ENCODE peak calls at places on chromosomes 1 and 21, in seven cellular contexts. One of them, this sample, is unnamed.

GRCh38 chr1:211521102-211521815 is 29.3 kb upstream of the RD3 start:
- DNase-seq in psoas muscle: no peak
- DNase-seq in Karpas-422: no peak
- DNase-seq in prostate gland: no peak
- DNase-seq in tibial nerve: no peak
- DNase-seq in aorta: no peak
- DNase-seq in sigmoid colon: no peak
- DNase-seq in this sample: no peak

GRCh38 chr1:150388241-150388640 is 24.3 kb downstream of the RPRD2 start:
- DNase-seq in prostate gland: no peak
- DNase-seq in tibial nerve: no peak
- DNase-seq in sigmoid colon: no peak
- DNase-seq in Karpas-422: no peak
- DNase-seq in psoas muscle: no peak
- DNase-seq in aorta: no peak
- DNase-seq in this sample: no peak

GRCh38 chr21:43884012-43884860 is 19.2 kb downstream of the AGPAT3 start:
- DNase-seq in psoas muscle: peak; percentile 51
- DNase-seq in Karpas-422: no peak
- DNase-seq in tibial nerve: no peak
- DNase-seq in sigmoid colon: no peak
- DNase-seq in prostate gland: no peak
- DNase-seq in aorta: no peak
- DNase-seq in this sample: no peak

GRCh38 chr1:90508376-90509167 is 208.5 kb downstream of the BARHL2 start:
- DNase-seq in tibial nerve: no peak
- DNase-seq in sigmoid colon: no peak
- DNase-seq in Karpas-422: no peak
- DNase-seq in psoas muscle: no peak
- DNase-seq in aorta: no peak
- DNase-seq in prostate gland: no peak
- DNase-seq in this sample: no peak

GRCh38 chr1:101739826-101740330 is 256.8 kb downstream of the OLFM3 start:
- DNase-seq in tibial nerve: no peak
- DNase-seq in sigmoid colon: no peak
- DNase-seq in Karpas-422: no peak
- DNase-seq in aorta: no peak
- DNase-seq in prostate gland: no peak
- DNase-seq in psoas muscle: no peak
- DNase-seq in this sample: no peak

GRCh38 chr1:52403566-52404115 is 582 bp downstream of the ORC1 start:
- DNase-seq in psoas muscle: no peak
- DNase-seq in prostate gland: no peak
- DNase-seq in sigmoid colon: no peak
- DNase-seq in aorta: no peak
- DNase-seq in Karpas-422: peak; percentile 89
- DNase-seq in tibial nerve: no peak
- DNase-seq in this sample: no peak

GRCh38 chr1:55234016-55234415 is 18.9 kb upstream of the USP24 start:
- DNase-seq in tibial nerve: no peak
- DNase-seq in prostate gland: no peak
- DNase-seq in Karpas-422: no peak
- DNase-seq in psoas muscle: no peak
- DNase-seq in aorta: no peak
- DNase-seq in sigmoid colon: no peak
- DNase-seq in this sample: no peak

GRCh38 chr21:42219606-42220137 is 732 bp downstream of the ABCG1 start:
- DNase-seq in sigmoid colon: peak; percentile 81
- DNase-seq in aorta: no peak
- DNase-seq in tibial nerve: no peak
- DNase-seq in Karpas-422: no peak
- DNase-seq in psoas muscle: peak; percentile 66
- DNase-seq in prostate gland: no peak
- DNase-seq in this sample: no peak

GRCh38 chr1:159172599-159173291 is 1.3 kb downstream of the CADM3 start:
- DNase-seq in psoas muscle: peak; percentile 57
- DNase-seq in Karpas-422: no peak
- DNase-seq in aorta: no peak
- DNase-seq in tibial nerve: peak; percentile 18
- DNase-seq in prostate gland: no peak
- DNase-seq in sigmoid colon: peak; percentile 72
- DNase-seq in this sample: no peak

GRCh38 chr1:230507671-230508407 is 81.7 kb upstream of the PGBD5 start:
- DNase-seq in Karpas-422: no peak
- DNase-seq in tibial nerve: no peak
- DNase-seq in psoas muscle: no peak
- DNase-seq in prostate gland: no peak
- DNase-seq in aorta: no peak
- DNase-seq in sigmoid colon: no peak
- DNase-seq in this sample: peak; percentile 21

GRCh38 chr1:171769171-171769570 is 12.3 kb upstream of the METTL13 start:
- DNase-seq in psoas muscle: no peak
- DNase-seq in prostate gland: no peak
- DNase-seq in aorta: no peak
- DNase-seq in Karpas-422: no peak
- DNase-seq in tibial nerve: no peak
- DNase-seq in sigmoid colon: no peak
- DNase-seq in this sample: no peak

GRCh38 chr1:218377143-218377660 is 32.1 kb downstream of the TGFB2 start:
- DNase-seq in sigmoid colon: no peak
- DNase-seq in Karpas-422: no peak
- DNase-seq in prostate gland: peak; percentile 29
- DNase-seq in psoas muscle: no peak
- DNase-seq in aorta: no peak
- DNase-seq in tibial nerve: no peak
- DNase-seq in this sample: no peak

GRCh38 chr1:65339866-65340483 is 30.6 kb downstream of the DNAJC6 start:
- DNase-seq in psoas muscle: no peak
- DNase-seq in prostate gland: no peak
- DNase-seq in sigmoid colon: no peak
- DNase-seq in aorta: no peak
- DNase-seq in tibial nerve: no peak
- DNase-seq in Karpas-422: no peak
- DNase-seq in this sample: no peak

GRCh38 chr1:26358411-26359384 is 4.8 kb upstream of the CRYBG2 start:
- DNase-seq in prostate gland: no peak
- DNase-seq in tibial nerve: no peak
- DNase-seq in aorta: no peak
- DNase-seq in sigmoid colon: no peak
- DNase-seq in psoas muscle: no peak
- DNase-seq in Karpas-422: peak; percentile 65
- DNase-seq in this sample: no peak

GRCh38 chr1:119648620-119649004 is 546 bp upstream of the ZNF697 start:
- DNase-seq in aorta: no peak
- DNase-seq in tibial nerve: no peak
- DNase-seq in prostate gland: no peak
- DNase-seq in sigmoid colon: no peak
- DNase-seq in psoas muscle: no peak
- DNase-seq in Karpas-422: no peak
- DNase-seq in this sample: no peak

GRCh38 chr1:119651133-119651532 is 3.1 kb upstream of the ZNF697 start:
- DNase-seq in sigmoid colon: no peak
- DNase-seq in aorta: no peak
- DNase-seq in Karpas-422: no peak
- DNase-seq in psoas muscle: no peak
- DNase-seq in prostate gland: no peak
- DNase-seq in tibial nerve: no peak
- DNase-seq in this sample: no peak

GRCh38 chr1:119647734-119648619 is at the start of gene ZNF697:
- DNase-seq in sigmoid colon: peak; percentile 99
- DNase-seq in aorta: peak; percentile 99
- DNase-seq in psoas muscle: peak; percentile 99
- DNase-seq in prostate gland: peak; percentile 98
- DNase-seq in Karpas-422: no peak
- DNase-seq in tibial nerve: peak; percentile 93
- DNase-seq in this sample: peak; percentile 78

GRCh38 chr1:119646521-119647227 is 1.4 kb downstream of the ZNF697 start:
- DNase-seq in psoas muscle: no peak
- DNase-seq in tibial nerve: no peak
- DNase-seq in Karpas-422: no peak
- DNase-seq in prostate gland: no peak
- DNase-seq in sigmoid colon: no peak
- DNase-seq in aorta: no peak
- DNase-seq in this sample: no peak

GRCh38 chr1:119647228-119647733 is 785 bp downstream of the ZNF697 start:
- DNase-seq in Karpas-422: no peak
- DNase-seq in sigmoid colon: peak; percentile 74
- DNase-seq in prostate gland: no peak
- DNase-seq in aorta: peak; percentile 77
- DNase-seq in psoas muscle: peak; percentile 56
- DNase-seq in tibial nerve: no peak
- DNase-seq in this sample: no peak
- H3K27ac ChIP-seq in Karpas-422: no peak overlapping the region
- H3K27ac ChIP-seq in sigmoid colon: peak overlapping the region; percentile 89
- H3K27ac ChIP-seq in prostate gland: peak overlapping the region; percentile 91
- H3K27ac ChIP-seq in aorta: no peak overlapping the region
- H3K27ac ChIP-seq in psoas muscle: peak overlapping the region; percentile 93
- H3K27ac ChIP-seq in tibial nerve: peak overlapping the region; percentile 85
- H3K27ac ChIP-seq in this sample: peak overlapping the region; percentile 64

DNA sequence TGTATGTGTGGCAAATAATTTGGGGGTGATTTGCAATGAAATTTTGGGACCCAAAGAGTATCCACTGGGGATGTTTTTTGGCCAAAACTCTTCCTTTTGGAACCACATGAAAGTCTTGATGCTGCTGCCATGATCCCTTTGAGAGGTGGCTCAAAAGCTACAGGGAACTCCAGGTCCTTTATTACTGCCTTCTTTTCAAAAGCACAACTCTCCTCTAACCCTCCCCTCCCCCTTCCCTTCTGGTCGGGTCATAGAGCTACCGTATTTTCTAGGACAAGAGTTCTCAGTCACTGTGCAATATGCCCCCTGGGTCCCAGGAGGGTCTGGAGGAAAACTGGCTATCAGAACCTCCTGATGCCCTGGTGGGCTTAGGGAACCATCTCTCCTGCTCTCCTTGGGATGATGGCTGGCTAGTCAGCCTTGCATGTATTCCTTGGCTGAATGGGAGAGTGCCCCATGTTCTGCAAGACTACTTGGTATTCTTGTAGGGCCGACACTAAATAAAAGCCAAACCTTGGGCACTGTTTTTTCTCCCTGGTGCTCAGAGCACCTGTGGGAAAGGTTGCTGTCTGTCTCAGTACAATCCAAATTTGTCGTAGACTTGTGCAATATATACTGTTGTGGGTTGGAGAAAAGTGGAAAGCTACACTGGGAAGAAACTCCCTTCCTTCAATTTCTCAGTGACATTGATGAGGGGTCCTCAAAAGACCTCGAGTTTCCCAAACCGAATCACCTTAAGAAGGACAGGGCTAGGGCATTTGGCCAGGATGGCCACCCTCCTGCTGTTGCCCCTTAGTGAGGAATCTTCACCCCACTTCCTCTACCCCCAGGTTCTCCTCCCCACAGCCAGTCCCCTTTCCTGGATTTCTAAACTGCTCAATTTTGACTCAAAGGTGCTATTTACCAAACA is 3.1 kb downstream of the BTG2 start:
- DNase-seq in prostate gland: no peak
- DNase-seq in aorta: peak; percentile 55
- DNase-seq in Karpas-422: peak; percentile 67
- DNase-seq in sigmoid colon: no peak
- DNase-seq in psoas muscle: no peak
- DNase-seq in tibial nerve: no peak
- DNase-seq in this sample: no peak
- H3K27ac ChIP-seq in prostate gland: peak overlapping the region; percentile 99
- H3K27ac ChIP-seq in aorta: no peak overlapping the region
- H3K27ac ChIP-seq in Karpas-422: peak overlapping the region; percentile 95
- H3K27ac ChIP-seq in sigmoid colon: peak overlapping the region; percentile 100
- H3K27ac ChIP-seq in psoas muscle: peak overlapping the region; percentile 98
- H3K27ac ChIP-seq in tibial nerve: peak overlapping the region; percentile 100
- H3K27ac ChIP-seq in this sample: peak overlapping the region; percentile 97

DNA sequence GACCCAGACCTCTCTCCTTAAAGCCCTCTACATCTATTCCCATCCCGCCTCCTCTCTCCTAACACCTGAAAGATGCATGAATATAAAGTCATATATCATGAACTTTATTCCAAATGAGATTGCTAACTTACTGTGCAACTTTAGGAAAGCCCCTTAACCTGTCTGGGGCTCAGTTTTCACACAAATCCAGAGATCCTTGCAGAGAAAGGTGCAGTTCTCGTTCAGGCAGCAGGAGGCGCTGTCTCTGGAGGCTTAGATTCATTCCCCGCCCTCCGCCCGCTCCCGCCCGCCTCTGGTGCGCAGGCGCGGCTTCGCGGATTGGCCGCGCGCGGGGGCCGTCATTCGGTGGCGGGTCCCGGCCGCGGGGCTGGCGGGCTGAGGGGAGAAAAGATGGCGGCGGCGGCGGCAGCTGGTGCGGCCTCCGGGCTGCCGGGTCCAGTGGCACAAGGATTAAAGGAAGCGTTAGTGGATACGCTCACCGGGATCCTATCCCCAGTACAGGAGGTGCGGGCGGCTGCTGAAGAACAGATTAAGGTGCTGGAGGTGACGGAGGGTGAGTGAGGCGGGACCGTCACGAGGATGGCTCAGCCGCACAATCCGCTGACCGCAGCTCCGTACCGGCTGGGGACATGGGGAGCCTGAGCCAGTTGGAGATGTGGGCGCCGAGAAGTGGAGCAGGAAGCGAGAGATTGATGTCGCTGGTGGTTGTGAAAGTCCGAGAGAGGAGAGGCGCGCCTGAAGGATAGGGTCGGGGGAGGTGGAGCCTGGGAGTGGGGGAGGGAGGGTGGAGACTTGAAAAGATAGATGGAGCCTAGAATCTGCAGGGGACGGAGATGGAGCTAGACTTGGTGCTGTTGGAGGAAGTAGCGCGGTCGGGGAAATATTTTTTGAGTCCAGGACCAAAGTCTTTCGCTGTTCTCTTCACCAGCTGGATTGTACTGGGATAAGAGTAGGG is at the start of gene IPO9:
- DNase-seq in prostate gland: peak; percentile 88
- DNase-seq in psoas muscle: peak; percentile 96
- DNase-seq in tibial nerve: peak; percentile 93
- DNase-seq in Karpas-422: peak; percentile 98
- DNase-seq in sigmoid colon: peak; percentile 96
- DNase-seq in aorta: peak; percentile 98
- DNase-seq in this sample: peak; percentile 93
- H3K27ac ChIP-seq in prostate gland: peak within 1 kb of the TSS; percentile 97
- H3K27ac ChIP-seq in psoas muscle: peak within 1 kb of the TSS; percentile 87
- H3K27ac ChIP-seq in tibial nerve: peak within 1 kb of the TSS; percentile 93
- H3K27ac ChIP-seq in Karpas-422: peak within 1 kb of the TSS; percentile 83
- H3K27ac ChIP-seq in sigmoid colon: peak within 1 kb of the TSS; percentile 92
- H3K27ac ChIP-seq in aorta: peak within 1 kb of the TSS; percentile 14
- H3K27ac ChIP-seq in this sample: peak within 1 kb of the TSS; percentile 91

DNA sequence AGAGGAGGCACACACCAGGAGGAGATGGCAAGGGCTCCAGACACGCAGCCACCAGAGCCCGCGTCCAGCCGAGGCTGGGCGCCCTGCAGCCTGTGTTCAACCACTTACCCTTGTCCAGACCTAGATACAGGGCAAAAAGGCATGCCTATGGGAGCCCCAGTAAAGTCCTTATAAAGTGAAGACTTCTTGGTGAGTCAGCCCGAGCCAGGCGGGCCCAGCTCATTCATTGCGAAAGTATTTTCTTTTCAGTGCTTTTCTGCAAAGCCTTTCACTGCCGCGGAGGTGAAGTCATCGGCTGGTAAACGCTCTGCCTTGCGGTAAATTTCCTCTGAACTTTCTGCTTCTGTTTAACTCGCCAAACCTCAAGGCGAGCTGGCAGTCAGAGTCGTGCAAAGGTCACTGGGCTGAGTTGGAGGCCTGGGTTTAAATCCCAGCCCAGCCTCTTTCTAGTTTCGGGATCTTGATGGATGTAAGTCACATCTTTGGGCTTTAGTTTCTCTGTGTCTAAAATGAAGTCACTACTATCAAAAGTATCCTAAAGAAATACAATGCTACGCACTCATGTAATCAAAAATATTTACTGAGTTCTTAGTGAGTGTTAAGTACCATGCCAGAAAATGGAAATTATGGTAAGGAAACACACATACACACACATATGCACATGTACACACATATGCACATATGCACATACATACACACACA is 54.7 kb upstream of the IFFO2 start:
- DNase-seq in tibial nerve: peak; percentile 39
- DNase-seq in Karpas-422: no peak
- DNase-seq in psoas muscle: no peak
- DNase-seq in sigmoid colon: peak; percentile 91
- DNase-seq in prostate gland: peak; percentile 86
- DNase-seq in aorta: peak; percentile 93
- DNase-seq in this sample: no peak
- H3K27ac ChIP-seq in tibial nerve: peak overlapping the region; percentile 72
- H3K27ac ChIP-seq in Karpas-422: no peak overlapping the region
- H3K27ac ChIP-seq in psoas muscle: no peak overlapping the region
- H3K27ac ChIP-seq in sigmoid colon: peak overlapping the region; percentile 93
- H3K27ac ChIP-seq in prostate gland: peak overlapping the region; percentile 78
- H3K27ac ChIP-seq in aorta: peak overlapping the region; percentile 72
- H3K27ac ChIP-seq in this sample: no peak overlapping the region

This sample was measured in substantia nigra.